ENCODE peak calls at places on chromosome 19, in six cellular contexts. C, K, W, A, V and F are unnamed samples. For H3K4me1 and H3K27me3, the result is how much of the 10 kb centered on the place peaks cover.

GRCh38 chr19:29329460-29330134 is 116.6 kb upstream of the UQCRFS1 start:
- DNase-seq in C (no peak), K (no peak), W (peak), A (peak), V (no peak), F (no peak)

GRCh38 chr19:18543814-18544475 is 572 bp upstream of the FKBP8 start:
- DNase-seq in C (no peak), K (no peak), W (no peak), A (peak), V (no peak), F (peak)

GRCh38 chr19:406121-406711 is 2.7 kb downstream of the C2CD4C start:
- DNase-seq in C (no peak), K (no peak), W (no peak), A (no peak), V (no peak), F (no peak)

GRCh38 chr19:18428837-18429674 is 8.9 kb downstream of the ISYNA1 start:
- DNase-seq in C (no peak), K (peak), W (peak), A (peak), V (no peak), F (peak)

GRCh38 chr19:56217039-56217949 is 15.2 kb downstream of the ZSCAN5C start:
- DNase-seq in C (no peak), K (no peak), W (no peak), A (peak), V (no peak), F (no peak)

GRCh38 chr19:13794388-13794751 is 873 bp upstream of the ZSWIM4 start:
- DNase-seq in C (peak), K (peak), W (no peak), A (peak), V (peak), F (no peak)

GRCh38 chr19:55537741-55538111 is 793 bp upstream of the SBK2 start:
- DNase-seq in C (no peak), K (no peak), W (peak), A (peak), V (no peak), F (no peak)

GRCh38 chr19:14472202-14472961 is 2.8 kb downstream of the PTGER1 start:
- DNase-seq in C (no peak), K (peak), W (no peak), A (peak), V (peak), F (peak)

GRCh38 chr19:51726049-51726448 is 2.3 kb upstream of the HAS1 start:
- DNase-seq in C (no peak), K (peak), W (no peak), A (peak), V (no peak), F (no peak)

GRCh38 chr19:43984687-43985000 is 656 bp downstream of the ZNF155 start:
- DNase-seq in C (no peak), K (peak), W (no peak), A (peak), V (no peak), F (no peak)

GRCh38 chr19:55442372-55443044 is 592 bp downstream of the SHISA7 start:
- DNase-seq in C (no peak), K (no peak), W (no peak), A (no peak), V (no peak), F (no peak)

GRCh38 chr19:29106353-29106885 is 106.5 kb downstream of the UQCRFS1 start:
- DNase-seq in C (no peak), K (no peak), W (no peak), A (no peak), V (no peak), F (no peak)

GRCh38 chr19:18282021-18282787 is 782 bp upstream of the JUND start:
- DNase-seq in C (peak), K (no peak), W (no peak), A (peak), V (no peak), F (no peak)

DNA sequence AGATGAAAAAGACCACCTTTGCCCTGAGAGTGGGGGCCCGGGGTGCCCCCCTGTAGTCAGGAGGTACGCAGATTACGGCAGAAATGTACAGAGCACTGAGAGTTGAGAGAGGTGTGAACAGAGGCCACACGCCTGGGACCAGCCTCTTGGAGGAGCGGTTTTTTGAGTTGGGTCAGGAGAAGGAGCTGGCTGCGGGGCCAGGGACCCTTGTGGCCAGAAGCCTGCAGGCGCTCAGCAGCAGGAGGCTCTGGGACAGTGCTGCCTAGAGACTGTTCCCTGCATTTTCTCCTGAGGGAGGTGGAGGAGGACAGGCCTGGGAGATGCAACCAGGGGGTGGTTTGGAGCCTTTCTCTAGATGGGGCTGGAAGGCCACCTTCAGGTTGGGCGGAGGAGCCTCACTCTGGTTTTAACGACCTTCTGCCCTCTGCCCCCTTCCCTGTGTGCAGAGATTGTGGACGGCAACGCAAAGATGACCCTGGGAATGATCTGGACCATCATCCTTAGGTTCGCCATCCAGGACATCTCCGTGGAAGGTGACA is 39.7 kb downstream of the CAPN12 start:
- DNase-seq in C (no peak), K (no peak), W (no peak), A (no peak), V (no peak), F (no peak)
- H3K4me1 ChIP-seq in C (under half), K (under half), W (under half), A (under half), V (half or more), F (under half)

DNA sequence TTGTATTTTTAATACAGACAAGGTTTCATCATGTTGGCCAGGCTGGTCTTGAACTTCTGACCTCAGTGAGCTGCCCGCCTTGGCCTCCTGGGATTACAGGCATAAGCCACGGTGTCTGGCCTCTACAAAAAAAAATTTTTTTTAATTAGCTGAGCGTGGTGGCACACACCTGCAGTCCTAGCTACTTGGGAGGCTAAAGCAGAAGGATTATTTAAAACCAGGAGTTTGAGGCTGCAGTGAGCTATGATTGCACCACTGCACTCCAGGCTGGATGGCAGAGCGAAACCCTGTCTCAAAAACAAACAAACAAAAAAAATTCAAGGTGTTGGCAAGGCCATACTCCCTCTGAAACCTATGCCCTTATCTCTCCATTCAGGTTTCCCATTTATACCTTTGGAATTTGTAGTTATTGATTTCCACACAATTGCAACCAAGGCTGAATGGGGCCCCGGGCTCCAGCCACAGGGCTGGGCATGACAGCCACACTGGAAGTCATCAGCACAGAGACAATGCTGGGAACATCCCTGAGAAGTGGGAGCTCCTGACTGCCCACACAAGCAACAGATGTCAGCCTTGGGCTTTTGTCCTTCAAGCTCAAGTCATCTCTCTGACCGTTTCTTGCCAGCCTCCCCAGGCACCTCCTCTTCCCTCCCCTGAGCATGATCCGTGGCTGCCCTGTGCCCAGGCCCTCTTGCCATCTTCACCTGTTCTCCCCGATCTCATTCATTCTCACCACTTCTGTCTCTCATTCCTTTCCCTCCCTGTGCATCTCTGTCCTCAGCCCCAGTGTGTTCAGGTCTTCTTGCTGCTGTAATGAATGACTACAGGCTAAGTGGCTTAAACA is 27.2 kb upstream of the CALM3 start:
- DNase-seq in C (no peak), K (no peak), W (no peak), A (no peak), V (no peak), F (no peak)
- H3K4me3 ChIP-seq in C (no peak), K (no peak), W (no peak), A (no peak), V (no peak), F (no peak)

GRCh38 chr19:5394907-5395505 is 54.4 kb upstream of the PTPRS start:
- DNase-seq in C (no peak), K (no peak), W (no peak), A (no peak), V (no peak), F (no peak)
- H3K27me3 ChIP-seq in C (under half), K (half or more), W (under half), A (half or more), V (half or more), F (under half)

GRCh38 chr19:46303702-46304397 is 7.0 kb downstream of the HIF3A start:
- DNase-seq in C (no peak), K (peak), W (peak), A (peak), V (no peak), F (no peak)
- H3K4me1 ChIP-seq in C (under half), K (under half), W (under half), A (under half), V (half or more), F (under half)

GRCh38 chr19:2488942-2489731 is 13.2 kb downstream of the GADD45B start:
- DNase-seq in C (no peak), K (peak), W (no peak), A (peak), V (no peak), F (no peak)
- H3K4me3 ChIP-seq in C (peak), K (peak), W (no peak), A (peak), V (peak), F (peak)

GRCh38 chr19:1755467-1756155 is 2.3 kb downstream of the ONECUT3 start:
- DNase-seq in C (no peak), K (no peak), W (no peak), A (no peak), V (no peak), F (no peak)
- H3K27me3 ChIP-seq in C (under half), K (half or more), W (half or more), A (half or more), V (half or more), F (half or more)

DNA sequence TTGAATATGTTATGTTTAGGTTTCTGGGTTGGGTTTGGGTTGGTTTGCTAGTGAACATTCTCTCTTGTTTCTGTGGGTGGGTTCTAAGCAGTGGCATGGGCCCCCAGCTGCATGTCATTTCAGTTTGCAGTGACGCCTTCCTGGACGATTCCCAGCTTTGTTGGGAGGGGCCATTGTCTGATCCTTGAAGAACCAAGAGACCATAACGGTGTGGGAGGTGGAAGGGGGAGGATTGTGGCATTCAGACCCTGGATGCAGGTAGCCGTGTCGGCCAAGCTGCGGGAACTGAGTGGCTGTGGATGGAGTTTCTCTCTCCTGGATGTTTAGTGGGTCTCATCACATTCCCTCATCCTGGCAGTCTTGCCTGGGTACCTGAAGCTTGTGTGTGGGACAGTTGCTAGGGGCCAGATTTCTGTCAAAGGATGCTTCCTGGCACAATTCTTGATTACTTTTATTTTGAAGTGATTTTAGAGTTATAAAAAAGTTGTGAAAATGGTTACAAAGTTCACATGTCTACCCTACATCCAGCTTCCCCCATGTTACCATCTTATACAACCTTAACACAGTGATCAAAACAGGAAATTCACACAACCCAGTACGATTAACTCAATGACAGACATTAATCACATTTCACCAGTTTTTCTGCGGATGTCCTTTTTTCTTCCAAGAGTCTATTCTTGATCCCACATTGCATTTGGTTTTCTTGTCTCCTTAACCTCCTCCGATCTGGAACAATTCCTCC is 123.8 kb downstream of the SIPA1L3 start:
- DNase-seq in C (no peak), K (no peak), W (no peak), A (no peak), V (no peak), F (no peak)
- H3K4me1 ChIP-seq in C (under half), K (under half), W (under half), A (under half), V (under half), F (under half)

DNA sequence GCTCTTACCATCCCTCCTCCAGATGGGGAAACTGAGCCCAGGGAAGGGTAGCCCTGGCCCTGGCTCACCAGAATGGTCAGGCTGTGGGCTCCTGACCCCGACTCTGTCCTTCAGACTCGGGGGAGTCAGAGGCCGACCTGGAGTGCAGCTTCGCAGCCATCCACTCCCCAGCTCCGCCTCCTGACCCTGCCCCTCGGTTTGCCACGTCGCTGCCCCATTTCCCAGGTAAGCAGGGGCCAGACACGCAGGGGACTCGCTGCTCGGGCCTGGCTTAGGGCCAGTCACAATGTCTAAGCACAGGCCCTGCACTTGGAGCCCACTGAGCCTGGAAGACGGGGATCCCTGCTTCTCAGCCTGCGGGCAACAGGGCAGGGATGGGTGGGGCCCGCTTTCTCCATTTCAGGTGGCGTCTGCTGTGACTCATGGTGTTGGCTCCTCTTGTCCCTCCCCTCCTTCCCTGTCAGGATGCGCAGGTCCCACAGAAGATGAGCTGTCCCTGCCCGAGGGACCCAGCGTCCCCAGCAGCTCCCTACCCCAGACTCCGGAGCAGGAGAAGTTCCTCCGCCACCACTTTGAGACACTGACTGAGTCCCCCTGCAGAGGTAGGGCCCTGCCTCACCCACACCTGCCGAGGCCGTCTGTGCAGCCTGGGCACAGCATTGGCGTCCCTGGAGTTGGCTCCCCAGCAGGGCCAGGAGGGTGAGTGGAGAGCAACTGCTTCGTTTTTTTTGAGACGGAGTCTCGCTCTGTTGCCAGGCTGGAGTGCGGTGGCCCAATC is 9.2 kb upstream of the OVOL3 start:
- DNase-seq in C (no peak), K (no peak), W (no peak), A (no peak), V (no peak), F (no peak)
- H3K4me3 ChIP-seq in C (no peak), K (no peak), W (no peak), A (no peak), V (no peak), F (no peak)

GRCh38 chr19:6379744-6380143 is 4.0 kb upstream of the PSPN start:
- DNase-seq in C (no peak), K (no peak), W (no peak), A (no peak), V (no peak), F (no peak)

GRCh38 chr19:6376512-6377193 is 920 bp upstream of the PSPN start:
- DNase-seq in C (no peak), K (no peak), W (no peak), A (peak), V (no peak), F (no peak)

GRCh38 chr19:6381030-6381750 is 5.5 kb upstream of the PSPN start:
- DNase-seq in C (no peak), K (no peak), W (no peak), A (no peak), V (no peak), F (no peak)

GRCh38 chr19:6378036-6378435 is 2.3 kb upstream of the PSPN start:
- DNase-seq in C (no peak), K (no peak), W (no peak), A (peak), V (no peak), F (no peak)

GRCh38 chr19:6378498-6378897 is 2.8 kb upstream of the PSPN start:
- DNase-seq in C (no peak), K (no peak), W (no peak), A (no peak), V (no peak), F (no peak)
- H3K27me3 ChIP-seq in C (under half), K (under half), W (under half), A (under half), V (under half), F (under half)

DNA sequence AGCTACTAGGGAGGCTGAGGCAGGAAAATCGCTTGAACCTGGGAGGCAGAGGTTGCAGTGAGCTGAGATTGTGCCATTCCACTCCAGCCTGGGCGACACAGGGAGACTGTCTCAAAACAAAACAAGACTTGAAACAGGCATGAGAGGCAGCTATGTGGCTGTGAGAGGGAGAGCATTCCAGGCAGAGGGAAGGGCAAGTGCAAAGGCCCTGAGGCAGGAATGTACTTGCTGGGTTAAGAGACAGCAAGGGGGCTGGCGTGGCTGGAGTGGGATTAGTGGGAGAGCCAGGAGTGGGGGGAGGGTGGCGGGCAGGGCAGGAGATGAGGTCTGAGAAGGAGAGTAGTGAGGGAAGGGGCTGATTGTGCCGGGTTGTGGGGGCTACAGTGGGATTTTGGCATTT is 21.3 kb downstream of the EXOC3L2 start:
- DNase-seq in C (no peak), K (no peak), W (no peak), A (no peak), V (no peak), F (no peak)
- H3K4me1 ChIP-seq in C (under half), K (under half), W (under half), A (under half), V (under half), F (under half)